ENCODE peak calls at places on chromosome 7, in six cellular contexts. X is A172, Z is posterior cingulate gyrus, S is NCI-H1436, U is heart left ventricle, N is left ventricle myocardium superior. C is an unnamed sample.

GRCh38 chr7:96861-97260 is 95.5 kb upstream of the FAM20C start:
- DNase-seq in X (no peak), Z (no peak), S (no peak), U (no peak), N (no peak), C (no peak)

GRCh38 chr7:70660154-70660818 is 471.7 kb upstream of the GALNT17 start:
- DNase-seq in X (no peak), Z (no peak), S (no peak), U (no peak), N (no peak), C (no peak)

GRCh38 chr7:42222119-42222518 is 14.9 kb downstream of the GLI3 start:
- DNase-seq in X (no peak), Z (no peak), S (no peak), U (no peak), N (no peak), C (no peak)

GRCh38 chr7:43869898-43870240 is 552 bp upstream of the MRPS24 start:
- DNase-seq in X (peak; percentile 78), Z (no peak), S (no peak), U (no peak), N (no peak), C (peak; percentile 31)

GRCh38 chr7:50356212-50356944 is 51.9 kb downstream of the IKZF1 start:
- DNase-seq in X (no peak), Z (no peak), S (no peak), U (peak; percentile 18), N (peak; percentile 62), C (no peak)

GRCh38 chr7:136741941-136742340 is 126.5 kb upstream of the CHRM2 start:
- DNase-seq in X (no peak), Z (no peak), S (no peak), U (no peak), N (no peak), C (no peak)

GRCh38 chr7:514651-515598 is 4.7 kb downstream of the PDGFA start:
- DNase-seq in X (peak; percentile 78), Z (peak; percentile 73), S (no peak), U (peak; percentile 38), N (peak; percentile 64), C (peak; percentile 87)

GRCh38 chr7:7830122-7830878 is 111.9 kb upstream of the RPA3 start:
- DNase-seq in X (no peak), Z (no peak), S (peak; percentile 12), U (no peak), N (no peak), C (no peak)

GRCh38 chr7:74033372-74034311 is 5.7 kb downstream of the ELN start:
- DNase-seq in X (peak; percentile 81), Z (peak; percentile 57), S (no peak), U (peak; percentile 82), N (peak; percentile 91), C (no peak)

GRCh38 chr7:104198673-104199278 is 9.0 kb downstream of the ORC5 start:
- DNase-seq in X (no peak), Z (no peak), S (no peak), U (no peak), N (no peak), C (no peak)

GRCh38 chr7:102197161-102197560 is 89.5 kb upstream of the SH2B2 start:
- DNase-seq in X (no peak), Z (no peak), S (no peak), U (no peak), N (no peak), C (no peak)

C was measured in colonic mucosa.